ENCODE peak calls at places on chromosomes 3 and 15, in ten cellular contexts. T, F, V, L, J, E, Q, M, K and I are unnamed samples.

GRCh38 chr3:4515896-4516295 is 22.7 kb downstream of the ITPR1 start:
- DNase-seq in T (no peak), F (no peak), V (no peak), L (peak; percentile 18), J (no peak), E (no peak), Q (no peak), M (no peak), K (no peak), I (no peak)

GRCh38 chr3:12288466-12289129 is at the start of gene PPARG:
- DNase-seq in T (no peak), F (no peak), V (peak; percentile 26), L (peak; percentile 55), J (peak; percentile 39), E (no peak), Q (no peak), M (no peak), K (no peak), I (no peak)

GRCh38 chr15:57527382-57528091 is 64.2 kb upstream of the MYZAP start:
- DNase-seq in T (peak; percentile 53), F (peak; percentile 90), V (peak; percentile 97), L (peak; percentile 81), J (peak; percentile 76), E (peak; percentile 71), Q (peak; percentile 61), M (peak; percentile 24), K (no peak), I (no peak)

GRCh38 chr15:94924971-94925593 is 693.7 kb downstream of the MCTP2 start:
- DNase-seq in T (no peak), F (no peak), V (no peak), L (no peak), J (no peak), E (no peak), Q (no peak), M (no peak), K (no peak), I (no peak)

GRCh38 chr3:97880267-97880666 is 58.5 kb downstream of the CRYBG3 start:
- DNase-seq in T (no peak), F (no peak), V (no peak), L (no peak), J (no peak), E (no peak), Q (no peak), M (no peak), K (no peak), I (no peak)

GRCh38 chr3:27623085-27623753 is 98.9 kb downstream of the EOMES start:
- DNase-seq in T (no peak), F (no peak), V (peak; percentile 36), L (no peak), J (no peak), E (no peak), Q (no peak), M (no peak), K (no peak), I (no peak)

GRCh38 chr3:11470031-11470853 is 173.5 kb downstream of the VGLL4 start:
- DNase-seq in T (no peak), F (no peak), V (peak; percentile 25), L (no peak), J (no peak), E (no peak), Q (no peak), M (no peak), K (no peak), I (no peak)

GRCh38 chr3:64408770-64409169 is 183.5 kb upstream of the PRICKLE2 start:
- DNase-seq in T (no peak), F (no peak), V (no peak), L (peak; percentile 6), J (no peak), E (no peak), Q (no peak), M (no peak), K (no peak), I (no peak)

GRCh38 chr15:58260186-58260910 is 122.2 kb downstream of the AQP9 start:
- DNase-seq in T (no peak), F (no peak), V (peak; percentile 73), L (peak; percentile 83), J (no peak), E (no peak), Q (peak; percentile 17), M (no peak), K (no peak), I (no peak)

GRCh38 chr15:29638781-29639180 is 183.5 kb downstream of the TJP1 start:
- DNase-seq in T (no peak), F (no peak), V (no peak), L (no peak), J (no peak), E (no peak), Q (no peak), M (no peak), K (no peak), I (no peak)

GRCh38 chr3:106839576-106840280 is 537.5 kb upstream of the CCDC54 start:
- DNase-seq in T (no peak), F (no peak), V (no peak), L (no peak), J (peak; percentile 45), E (no peak), Q (no peak), M (no peak), K (no peak), I (no peak)

GRCh38 chr15:34644061-34644460 is 60.6 kb upstream of the GOLGA8B start:
- DNase-seq in T (no peak), F (no peak), V (no peak), L (peak; percentile 38), J (no peak), E (no peak), Q (no peak), M (no peak), K (no peak), I (no peak)

GRCh38 chr3:125331243-125331642 is 43.9 kb downstream of the ZNF148 start:
- DNase-seq in T (no peak), F (no peak), V (peak; percentile 19), L (no peak), J (no peak), E (no peak), Q (no peak), M (no peak), K (no peak), I (no peak)

GRCh38 chr3:154188846-154189245 is 67.7 kb downstream of the ARHGEF26 start:
- DNase-seq in T (no peak), F (no peak), V (peak; percentile 52), L (peak; percentile 22), J (no peak), E (no peak), Q (no peak), M (no peak), K (no peak), I (no peak)

GRCh38 chr3:100068758-100069345 is 45.4 kb downstream of the FILIP1L start:
- DNase-seq in T (peak; percentile 70), F (peak; percentile 83), V (peak; percentile 82), L (peak; percentile 84), J (peak; percentile 77), E (peak; percentile 85), Q (peak; percentile 68), M (peak; percentile 91), K (peak; percentile 58), I (no peak)

GRCh38 chr3:178259703-178260102 is 276.5 kb upstream of the KCNMB2 start:
- DNase-seq in T (no peak), F (no peak), V (no peak), L (no peak), J (no peak), E (no peak), Q (no peak), M (no peak), K (no peak), I (no peak)

GRCh38 chr3:75218577-75218976 is 445.6 kb upstream of the FRG2C start:
- DNase-seq in T (no peak), F (no peak), V (peak; percentile 1), L (peak; percentile 3), J (no peak), E (no peak), Q (no peak), M (no peak), K (no peak), I (no peak)

GRCh38 chr3:158683216-158683975 is 10.9 kb upstream of the LXN start:
- DNase-seq in T (no peak), F (no peak), V (no peak), L (no peak), J (no peak), E (no peak), Q (no peak), M (no peak), K (no peak), I (no peak)

GRCh38 chr3:50515565-50516047 is 12.2 kb upstream of the CACNA2D2 start:
- DNase-seq in T (no peak), F (no peak), V (no peak), L (no peak), J (peak; percentile 77), E (no peak), Q (no peak), M (no peak), K (no peak), I (no peak)

GRCh38 chr15:41494922-41495735 is 1.5 kb downstream of the ITPKA start:
- DNase-seq in T (no peak), F (no peak), V (no peak), L (no peak), J (peak; percentile 25), E (no peak), Q (no peak), M (peak; percentile 52), K (no peak), I (peak; percentile 73)

GRCh38 chr3:5197022-5197421 is 9.5 kb downstream of the EDEM1 start:
- DNase-seq in T (no peak), F (no peak), V (no peak), L (peak; percentile 64), J (no peak), E (no peak), Q (no peak), M (no peak), K (no peak), I (no peak)

GRCh38 chr15:51119120-51119519 is 24.4 kb upstream of the TNFAIP8L3 start:
- DNase-seq in T (no peak), F (no peak), V (no peak), L (no peak), J (no peak), E (no peak), Q (no peak), M (no peak), K (no peak), I (no peak)

GRCh38 chr3:85304360-85304964 is 345.7 kb downstream of the CADM2 start:
- DNase-seq in T (no peak), F (no peak), V (peak; percentile 40), L (peak; percentile 28), J (peak; percentile 7), E (no peak), Q (no peak), M (no peak), K (no peak), I (no peak)

GRCh38 chr15:35529784-35530183 is 16.2 kb downstream of the DPH6 start:
- DNase-seq in T (no peak), F (no peak), V (no peak), L (no peak), J (no peak), E (no peak), Q (no peak), M (no peak), K (no peak), I (no peak)

GRCh38 chr15:70245932-70246622 is 148.4 kb upstream of the TLE3 start:
- DNase-seq in T (peak; percentile 86), F (peak; percentile 51), V (no peak), L (peak; percentile 91), J (no peak), E (peak; percentile 69), Q (no peak), M (peak; percentile 19), K (no peak), I (no peak)

GRCh38 chr15:38406451-38406850 is 47.5 kb upstream of the FAM98B start:
- DNase-seq in T (no peak), F (no peak), V (no peak), L (no peak), J (no peak), E (no peak), Q (no peak), M (no peak), K (no peak), I (no peak)

GRCh38 chr3:134364936-134365765 is 9.1 kb downstream of the AMOTL2 start:
- DNase-seq in T (no peak), F (no peak), V (no peak), L (peak; percentile 57), J (no peak), E (peak; percentile 58), Q (no peak), M (no peak), K (no peak), I (no peak)

GRCh38 chr3:139934557-139935070 is 371 bp upstream of the CLSTN2 start:
- DNase-seq in T (peak; percentile 27), F (peak; percentile 86), V (peak; percentile 79), L (no peak), J (peak; percentile 90), E (peak; percentile 73), Q (peak; percentile 84), M (no peak), K (no peak), I (peak; percentile 72)